ENCODE peak calls at places on chromosomes 11 and 22, in eight cellular contexts. One of them, this sample, is unnamed.
A peak's percentile ranks its signal among the peaks of the same experiment; 100 is the strongest.

GRCh38 chr11:6548641-6549040 is 51.6 kb downstream of the DNHD1 start:
- DNase-seq in EL: no peak
- DNase-seq in RPMI7951: no peak
- DNase-seq in HFFc6: no peak
- DNase-seq in NCI-H1092: no peak
- DNase-seq in lung microvascular endothelial cell: no peak
- DNase-seq in RWPE1: no peak
- DNase-seq in A549: no peak
- DNase-seq in this sample: no peak

GRCh38 chr11:12110714-12111481 is 508 bp downstream of the MICAL2 start:
- DNase-seq in RPMI7951: no peak
- DNase-seq in HFFc6: no peak
- DNase-seq in A549: no peak
- DNase-seq in lung microvascular endothelial cell: peak; percentile 41
- DNase-seq in EL: peak; percentile 37
- DNase-seq in RWPE1: no peak
- DNase-seq in NCI-H1092: no peak
- DNase-seq in this sample: no peak

GRCh38 chr11:8717876-8718753 is 35.5 kb downstream of the RPL27A start:
- DNase-seq in HFFc6: peak; percentile 87
- DNase-seq in RPMI7951: peak; percentile 85
- DNase-seq in lung microvascular endothelial cell: peak; percentile 65
- DNase-seq in EL: peak; percentile 91
- DNase-seq in NCI-H1092: no peak
- DNase-seq in A549: no peak
- DNase-seq in RWPE1: peak; percentile 64
- DNase-seq in this sample: no peak

GRCh38 chr22:30232716-30233218 is 13.8 kb downstream of the LIF start:
- DNase-seq in NCI-H1092: no peak
- DNase-seq in HFFc6: no peak
- DNase-seq in RPMI7951: no peak
- DNase-seq in A549: no peak
- DNase-seq in EL: no peak
- DNase-seq in lung microvascular endothelial cell: no peak
- DNase-seq in RWPE1: no peak
- DNase-seq in this sample: no peak

GRCh38 chr11:126112547-126112946 is 49.9 kb upstream of the CDON start:
- DNase-seq in A549: no peak
- DNase-seq in EL: no peak
- DNase-seq in HFFc6: no peak
- DNase-seq in lung microvascular endothelial cell: peak; percentile 59
- DNase-seq in RPMI7951: no peak
- DNase-seq in RWPE1: no peak
- DNase-seq in NCI-H1092: no peak
- DNase-seq in this sample: no peak

GRCh38 chr22:47616396-47617020 is 854.1 kb downstream of the TBC1D22A start:
- DNase-seq in RPMI7951: no peak
- DNase-seq in A549: no peak
- DNase-seq in HFFc6: no peak
- DNase-seq in RWPE1: no peak
- DNase-seq in lung microvascular endothelial cell: no peak
- DNase-seq in NCI-H1092: no peak
- DNase-seq in EL: no peak
- DNase-seq in this sample: peak; percentile 23

GRCh38 chr11:3220521-3221407 is 2.2 kb upstream of the MRGPRG start:
- DNase-seq in NCI-H1092: no peak
- DNase-seq in A549: no peak
- DNase-seq in EL: no peak
- DNase-seq in RWPE1: no peak
- DNase-seq in RPMI7951: no peak
- DNase-seq in HFFc6: no peak
- DNase-seq in lung microvascular endothelial cell: no peak
- DNase-seq in this sample: peak; percentile 70

GRCh38 chr22:49009359-49010063 is 818.2 kb downstream of the BRD1 start:
- DNase-seq in NCI-H1092: no peak
- DNase-seq in A549: no peak
- DNase-seq in lung microvascular endothelial cell: no peak
- DNase-seq in RWPE1: no peak
- DNase-seq in EL: no peak
- DNase-seq in HFFc6: no peak
- DNase-seq in RPMI7951: no peak
- DNase-seq in this sample: no peak

GRCh38 chr11:45853616-45854219 is 6.4 kb downstream of the CRY2 start:
- DNase-seq in RWPE1: no peak
- DNase-seq in EL: no peak
- DNase-seq in NCI-H1092: no peak
- DNase-seq in RPMI7951: no peak
- DNase-seq in HFFc6: no peak
- DNase-seq in A549: no peak
- DNase-seq in lung microvascular endothelial cell: no peak
- DNase-seq in this sample: peak; percentile 35

GRCh38 chr11:65425105-65425970 is 2.7 kb downstream of the NEAT1 start:
- DNase-seq in NCI-H1092: no peak
- DNase-seq in lung microvascular endothelial cell: peak; percentile 52
- DNase-seq in HFFc6: peak; percentile 87
- DNase-seq in A549: no peak
- DNase-seq in RPMI7951: peak; percentile 78
- DNase-seq in RWPE1: no peak
- DNase-seq in EL: peak; percentile 81
- DNase-seq in this sample: no peak

GRCh38 chr11:2142762-2143202 is 3.6 kb upstream of the IGF2 start:
- DNase-seq in RWPE1: peak; percentile 49
- DNase-seq in EL: peak; percentile 69
- DNase-seq in HFFc6: peak; percentile 30
- DNase-seq in RPMI7951: peak; percentile 12
- DNase-seq in NCI-H1092: no peak
- DNase-seq in A549: no peak
- DNase-seq in lung microvascular endothelial cell: no peak
- DNase-seq in this sample: no peak

GRCh38 chr11:28514391-28514790 is 406.2 kb downstream of the METTL15 start:
- DNase-seq in A549: no peak
- DNase-seq in RWPE1: no peak
- DNase-seq in RPMI7951: no peak
- DNase-seq in HFFc6: peak; percentile 25
- DNase-seq in EL: peak; percentile 15
- DNase-seq in lung microvascular endothelial cell: no peak
- DNase-seq in NCI-H1092: no peak
- DNase-seq in this sample: no peak

GRCh38 chr11:44880511-44880910 is 70.2 kb downstream of the TP53I11 start:
- DNase-seq in NCI-H1092: no peak
- DNase-seq in RPMI7951: no peak
- DNase-seq in lung microvascular endothelial cell: no peak
- DNase-seq in RWPE1: no peak
- DNase-seq in A549: no peak
- DNase-seq in HFFc6: no peak
- DNase-seq in EL: no peak
- DNase-seq in this sample: no peak

GRCh38 chr11:64868904-64869570 is 9.4 kb downstream of the EHD1 start:
- DNase-seq in RWPE1: peak; percentile 92
- DNase-seq in A549: peak; percentile 72
- DNase-seq in EL: peak; percentile 93
- DNase-seq in HFFc6: peak; percentile 69
- DNase-seq in NCI-H1092: no peak
- DNase-seq in lung microvascular endothelial cell: peak; percentile 31
- DNase-seq in RPMI7951: peak; percentile 96
- DNase-seq in this sample: no peak

GRCh38 chr11:64089915-64090810 is 54.4 kb downstream of the FLRT1 start:
- DNase-seq in lung microvascular endothelial cell: no peak
- DNase-seq in HFFc6: no peak
- DNase-seq in EL: no peak
- DNase-seq in NCI-H1092: no peak
- DNase-seq in A549: no peak
- DNase-seq in RWPE1: no peak
- DNase-seq in RPMI7951: no peak
- DNase-seq in this sample: no peak

GRCh38 chr22:25410849-25411248 is 153.6 kb upstream of the GRK3 start:
- DNase-seq in A549: no peak
- DNase-seq in RPMI7951: no peak
- DNase-seq in NCI-H1092: no peak
- DNase-seq in lung microvascular endothelial cell: no peak
- DNase-seq in EL: no peak
- DNase-seq in HFFc6: no peak
- DNase-seq in RWPE1: no peak
- DNase-seq in this sample: no peak

GRCh38 chr22:26718905-26719304 is 61.5 kb downstream of the MIAT start:
- DNase-seq in EL: peak; percentile 98
- DNase-seq in RPMI7951: peak; percentile 94
- DNase-seq in HFFc6: peak; percentile 96
- DNase-seq in lung microvascular endothelial cell: no peak
- DNase-seq in A549: peak; percentile 30
- DNase-seq in RWPE1: no peak
- DNase-seq in NCI-H1092: no peak
- DNase-seq in this sample: no peak

GRCh38 chr11:76614471-76615183 is 55.9 kb downstream of the LRRC32 start:
- DNase-seq in RPMI7951: peak; percentile 94
- DNase-seq in RWPE1: no peak
- DNase-seq in NCI-H1092: no peak
- DNase-seq in HFFc6: no peak
- DNase-seq in EL: no peak
- DNase-seq in A549: no peak
- DNase-seq in lung microvascular endothelial cell: peak; percentile 91
- DNase-seq in this sample: no peak

GRCh38 chr11:75263944-75264349 is 23.4 kb downstream of the TPBGL start:
- DNase-seq in NCI-H1092: no peak
- DNase-seq in RWPE1: no peak
- DNase-seq in A549: no peak
- DNase-seq in RPMI7951: no peak
- DNase-seq in EL: no peak
- DNase-seq in HFFc6: no peak
- DNase-seq in lung microvascular endothelial cell: peak; percentile 37
- DNase-seq in this sample: peak; percentile 42

GRCh38 chr11:9019861-9020260 is 16.1 kb upstream of the NRIP3 start:
- DNase-seq in lung microvascular endothelial cell: no peak
- DNase-seq in EL: no peak
- DNase-seq in HFFc6: no peak
- DNase-seq in RWPE1: no peak
- DNase-seq in RPMI7951: no peak
- DNase-seq in NCI-H1092: no peak
- DNase-seq in A549: no peak
- DNase-seq in this sample: no peak

GRCh38 chr11:11148104-11148509 is 204.9 kb downstream of the CSNK2A3 start:
- DNase-seq in A549: no peak
- DNase-seq in lung microvascular endothelial cell: no peak
- DNase-seq in RWPE1: peak; percentile 27
- DNase-seq in HFFc6: peak; percentile 85
- DNase-seq in EL: peak; percentile 76
- DNase-seq in RPMI7951: peak; percentile 47
- DNase-seq in NCI-H1092: no peak
- DNase-seq in this sample: no peak

GRCh38 chr22:49971232-49972162 is 10.9 kb downstream of the PIM3 start:
- DNase-seq in RPMI7951: peak; percentile 66
- DNase-seq in RWPE1: no peak
- DNase-seq in HFFc6: peak; percentile 54
- DNase-seq in A549: peak; percentile 33
- DNase-seq in EL: peak; percentile 78
- DNase-seq in NCI-H1092: no peak
- DNase-seq in lung microvascular endothelial cell: peak; percentile 53
- DNase-seq in this sample: peak; percentile 48

GRCh38 chr11:13216019-13217006 is 61.3 kb upstream of the BMAL1 start:
- DNase-seq in A549: peak; percentile 91
- DNase-seq in HFFc6: peak; percentile 98
- DNase-seq in NCI-H1092: no peak
- DNase-seq in EL: peak; percentile 99
- DNase-seq in lung microvascular endothelial cell: peak; percentile 33
- DNase-seq in RPMI7951: peak; percentile 98
- DNase-seq in RWPE1: peak; percentile 92
- DNase-seq in this sample: no peak

GRCh38 chr11:32374261-32374711 is 61.1 kb downstream of the WT1 start:
- DNase-seq in lung microvascular endothelial cell: peak; percentile 56
- DNase-seq in A549: peak; percentile 41
- DNase-seq in HFFc6: no peak
- DNase-seq in EL: peak; percentile 49
- DNase-seq in RWPE1: no peak
- DNase-seq in RPMI7951: peak; percentile 56
- DNase-seq in NCI-H1092: no peak
- DNase-seq in this sample: no peak

GRCh38 chr11:36056160-36056751 is 112.4 kb downstream of the LDLRAD3 start:
- DNase-seq in lung microvascular endothelial cell: peak; percentile 58
- DNase-seq in RPMI7951: peak; percentile 21
- DNase-seq in A549: peak; percentile 25
- DNase-seq in HFFc6: peak; percentile 16
- DNase-seq in EL: peak; percentile 43
- DNase-seq in RWPE1: no peak
- DNase-seq in NCI-H1092: no peak
- DNase-seq in this sample: no peak

GRCh38 chr11:88469828-88470227 is 132.3 kb upstream of the CTSC start:
- DNase-seq in RWPE1: no peak
- DNase-seq in EL: no peak
- DNase-seq in lung microvascular endothelial cell: no peak
- DNase-seq in NCI-H1092: no peak
- DNase-seq in A549: no peak
- DNase-seq in HFFc6: no peak
- DNase-seq in RPMI7951: no peak
- DNase-seq in this sample: no peak

GRCh38 chr11:64357904-64358535 is 942 bp upstream of the RPS6KA4 start:
- DNase-seq in A549: peak; percentile 58
- DNase-seq in NCI-H1092: no peak
- DNase-seq in EL: peak; percentile 63
- DNase-seq in RPMI7951: peak; percentile 24
- DNase-seq in lung microvascular endothelial cell: no peak
- DNase-seq in RWPE1: peak; percentile 93
- DNase-seq in HFFc6: no peak
- DNase-seq in this sample: peak; percentile 72

GRCh38 chr11:61359541-61359940 is 2.1 kb downstream of the CYB561A3 start:
- DNase-seq in EL: no peak
- DNase-seq in NCI-H1092: no peak
- DNase-seq in RPMI7951: no peak
- DNase-seq in HFFc6: no peak
- DNase-seq in lung microvascular endothelial cell: peak; percentile 45
- DNase-seq in A549: no peak
- DNase-seq in RWPE1: no peak
- DNase-seq in this sample: no peak

GRCh38 chr22:46528121-46528610 is 9.3 kb downstream of the CELSR1 start:
- DNase-seq in HFFc6: no peak
- DNase-seq in RPMI7951: peak; percentile 95
- DNase-seq in RWPE1: peak; percentile 83
- DNase-seq in A549: peak; percentile 84
- DNase-seq in EL: peak; percentile 48
- DNase-seq in NCI-H1092: no peak
- DNase-seq in lung microvascular endothelial cell: peak; percentile 63
- DNase-seq in this sample: no peak

GRCh38 chr22:38267086-38267485 is 5.7 kb downstream of the TMEM184B start:
- DNase-seq in RWPE1: no peak
- DNase-seq in NCI-H1092: no peak
- DNase-seq in RPMI7951: no peak
- DNase-seq in A549: no peak
- DNase-seq in HFFc6: no peak
- DNase-seq in lung microvascular endothelial cell: peak; percentile 68
- DNase-seq in EL: no peak
- DNase-seq in this sample: no peak

GRCh38 chr11:75768909-75769771 is 562 bp downstream of the DGAT2 start:
- DNase-seq in A549: peak; percentile 19
- DNase-seq in EL: no peak
- DNase-seq in RPMI7951: no peak
- DNase-seq in lung microvascular endothelial cell: no peak
- DNase-seq in NCI-H1092: no peak
- DNase-seq in HFFc6: no peak
- DNase-seq in RWPE1: peak; percentile 6
- DNase-seq in this sample: no peak

GRCh38 chr11:93537022-93537421 is 6.2 kb downstream of the SMCO4 start:
- DNase-seq in lung microvascular endothelial cell: no peak
- DNase-seq in A549: no peak
- DNase-seq in RWPE1: no peak
- DNase-seq in EL: no peak
- DNase-seq in NCI-H1092: peak; percentile 68
- DNase-seq in HFFc6: no peak
- DNase-seq in RPMI7951: no peak
- DNase-seq in this sample: peak; percentile 43

GRCh38 chr11:121522043-121522941 is 69.5 kb upstream of the SORL1-AS1 start:
- DNase-seq in RPMI7951: no peak
- DNase-seq in A549: no peak
- DNase-seq in RWPE1: no peak
- DNase-seq in lung microvascular endothelial cell: no peak
- DNase-seq in HFFc6: no peak
- DNase-seq in NCI-H1092: no peak
- DNase-seq in EL: no peak
- DNase-seq in this sample: no peak